ENCODE peak calls at places on chromosomes 7 and 10, in seven cellular contexts. H, V, O, T, S, R and J are unnamed samples.

GRCh38 chr10:15158972-15159371 is 9.5 kb downstream of the NMT2 start:
- DNase-seq in V (no peak), T (no peak), O (no peak), R (no peak), S (no peak), H (no peak), J (no peak)

GRCh38 chr10:75398238-75398629 is 3.3 kb downstream of the ZNF503 start:
- DNase-seq in V (no peak), O (no peak), H (no peak), T (peak), R (no peak), S (no peak), J (no peak)

GRCh38 chr10:51892965-51893658 is 193.7 kb upstream of the CSTF2T start:
- DNase-seq in H (peak), V (no peak), O (no peak), T (peak), S (no peak), R (no peak), J (peak)

GRCh38 chr10:129550111-129550510 is 83.1 kb downstream of the MGMT start:
- DNase-seq in R (no peak), S (no peak), O (no peak), T (no peak), V (no peak), H (no peak), J (no peak)

GRCh38 chr7:1706381-1706720 is 36.3 kb downstream of the ELFN1 start:
- DNase-seq in T (no peak), R (no peak), O (no peak), H (no peak), S (no peak), V (no peak), J (no peak)

GRCh38 chr7:1693991-1694524 is 24.0 kb downstream of the ELFN1 start:
- DNase-seq in R (no peak), T (peak), V (no peak), S (peak), H (no peak), O (peak), J (no peak)

GRCh38 chr7:126700807-126701604 is 551.7 kb downstream of the GRM8 start:
- DNase-seq in O (no peak), S (peak), H (peak), V (peak), R (peak), T (peak), J (peak)

GRCh38 chr10:71750124-71750841 is 23.0 kb downstream of the VSIR start:
- DNase-seq in H (no peak), R (no peak), S (no peak), V (no peak), O (no peak), T (no peak), J (no peak)

GRCh38 chr10:34217524-34217923 is 597.6 kb downstream of the PARD3 start:
- DNase-seq in T (no peak), S (no peak), O (no peak), V (no peak), R (no peak), H (no peak), J (no peak)

GRCh38 chr7:68770649-68771048 is 827.6 kb upstream of the AUTS2 start:
- DNase-seq in S (peak), R (no peak), O (no peak), V (no peak), H (no peak), T (peak), J (no peak)